ENCODE peak calls at places on chromosomes 13 and 19, in six cellular contexts. A, Q, Z, Y, R and H are unnamed samples.

GRCh38 chr19:42512743-42513304 is 15.5 kb downstream of the CEACAM1 start:
- DNase-seq in A (no peak), Q (no peak), Z (no peak), Y (no peak), R (no peak), H (no peak)

GRCh38 chr19:47112166-47112663 is 1.4 kb downstream of the ZC3H4 start:
- DNase-seq in A (peak; percentile 96), Q (peak; percentile 84), Z (peak; percentile 67), Y (peak; percentile 94), R (peak; percentile 89), H (peak; percentile 88)

GRCh38 chr13:48977973-48978372 is 2.3 kb downstream of the FNDC3A start:
- DNase-seq in A (no peak), Q (no peak), Z (no peak), Y (no peak), R (no peak), H (no peak)

GRCh38 chr13:30196025-30196424 is 111.3 kb downstream of the KATNAL1 start:
- DNase-seq in A (no peak), Q (peak; percentile 37), Z (no peak), Y (peak; percentile 10), R (no peak), H (no peak)

GRCh38 chr13:24270639-24271131 is 38.7 kb upstream of the C1QTNF9 start:
- DNase-seq in A (peak; percentile 79), Q (peak; percentile 73), Z (no peak), Y (peak; percentile 40), R (peak; percentile 67), H (no peak)

GRCh38 chr13:105665284-105665683 is 870.2 kb downstream of the EFNB2 start:
- DNase-seq in A (no peak), Q (no peak), Z (no peak), Y (no peak), R (no peak), H (no peak)

GRCh38 chr19:56670961-56671612 is 470 bp downstream of the ZNF835 start:
- DNase-seq in A (no peak), Q (peak; percentile 82), Z (no peak), Y (no peak), R (peak; percentile 55), H (no peak)

GRCh38 chr19:55005684-55006488 is 32.2 kb downstream of the GP6 start:
- DNase-seq in A (no peak), Q (peak; percentile 7), Z (no peak), Y (peak; percentile 1), R (no peak), H (peak; percentile 36)

GRCh38 chr19:41276231-41276630 is 12.1 kb downstream of the HNRNPUL1 start:
- DNase-seq in A (no peak), Q (no peak), Z (no peak), Y (peak; percentile 51), R (no peak), H (no peak)

GRCh38 chr19:10979950-10980349 is 19.1 kb downstream of the SMARCA4 start:
- DNase-seq in A (peak; percentile 45), Q (no peak), Z (no peak), Y (no peak), R (no peak), H (no peak)

GRCh38 chr19:49160450-49161189 is 3.0 kb downstream of the TRPM4 start:
- DNase-seq in A (peak; percentile 14), Q (no peak), Z (no peak), Y (no peak), R (no peak), H (no peak)

GRCh38 chr13:95641961-95642621 is 2.4 kb downstream of the DZIP1 start:
- DNase-seq in A (peak; percentile 72), Q (peak; percentile 58), Z (no peak), Y (peak; percentile 73), R (peak; percentile 30), H (no peak)

GRCh38 chr13:44312898-44313551 is 60.6 kb upstream of the SERP2 start:
- DNase-seq in A (no peak), Q (no peak), Z (peak; percentile 70), Y (peak; percentile 64), R (no peak), H (no peak)

GRCh38 chr13:101449971-101450748 is 2.3 kb upstream of the ITGBL1 start:
- DNase-seq in A (no peak), Q (no peak), Z (peak; percentile 65), Y (peak; percentile 67), R (no peak), H (no peak)

GRCh38 chr13:79724348-79725103 is 243.6 kb downstream of the NDFIP2 start:
- DNase-seq in A (no peak), Q (peak; percentile 49), Z (no peak), Y (no peak), R (peak; percentile 42), H (no peak)

GRCh38 chr19:10471909-10472308 is 31.2 kb downstream of the KEAP1 start:
- DNase-seq in A (no peak), Q (peak; percentile 18), Z (no peak), Y (peak; percentile 66), R (no peak), H (no peak)

GRCh38 chr13:97142452-97142851 is 79.7 kb upstream of the MBNL2 start:
- DNase-seq in A (peak; percentile 65), Q (peak; percentile 62), Z (no peak), Y (peak; percentile 56), R (peak; percentile 42), H (no peak)

GRCh38 chr19:3687774-3688706 is 12.2 kb downstream of the PIP5K1C start:
- DNase-seq in A (no peak), Q (peak; percentile 62), Z (no peak), Y (no peak), R (no peak), H (peak; percentile 56)

GRCh38 chr19:408441-409005 is 424 bp downstream of the C2CD4C start:
- DNase-seq in A (peak; percentile 57), Q (peak; percentile 8), Z (no peak), Y (no peak), R (no peak), H (no peak)

GRCh38 chr13:25067054-25067453 is 28.9 kb upstream of the PABPC3 start:
- DNase-seq in A (no peak), Q (no peak), Z (no peak), Y (no peak), R (no peak), H (no peak)

GRCh38 chr19:12841094-12841493 is 2.8 kb downstream of the MAST1 start:
- DNase-seq in A (no peak), Q (peak; percentile 60), Z (no peak), Y (peak; percentile 52), R (no peak), H (no peak)

GRCh38 chr13:80305737-80306136 is 35.2 kb downstream of the SPRY2 start:
- DNase-seq in A (no peak), Q (no peak), Z (no peak), Y (peak; percentile 3), R (no peak), H (no peak)

GRCh38 chr13:100297413-100297812 is 208.5 kb downstream of the PCCA start:
- DNase-seq in A (no peak), Q (no peak), Z (no peak), Y (no peak), R (no peak), H (no peak)

GRCh38 chr19:42178791-42179500 is 38.5 kb downstream of the DEDD2 start:
- DNase-seq in A (no peak), Q (no peak), Z (no peak), Y (no peak), R (no peak), H (no peak)

GRCh38 chr13:113080901-113081521 is 24.6 kb upstream of the F7 start:
- DNase-seq in A (peak; percentile 58), Q (no peak), Z (no peak), Y (no peak), R (no peak), H (no peak)

GRCh38 chr19:49879243-49879960 is 1.9 kb downstream of the TBC1D17 start:
- DNase-seq in A (no peak), Q (no peak), Z (no peak), Y (no peak), R (peak; percentile 22), H (no peak)

DNA sequence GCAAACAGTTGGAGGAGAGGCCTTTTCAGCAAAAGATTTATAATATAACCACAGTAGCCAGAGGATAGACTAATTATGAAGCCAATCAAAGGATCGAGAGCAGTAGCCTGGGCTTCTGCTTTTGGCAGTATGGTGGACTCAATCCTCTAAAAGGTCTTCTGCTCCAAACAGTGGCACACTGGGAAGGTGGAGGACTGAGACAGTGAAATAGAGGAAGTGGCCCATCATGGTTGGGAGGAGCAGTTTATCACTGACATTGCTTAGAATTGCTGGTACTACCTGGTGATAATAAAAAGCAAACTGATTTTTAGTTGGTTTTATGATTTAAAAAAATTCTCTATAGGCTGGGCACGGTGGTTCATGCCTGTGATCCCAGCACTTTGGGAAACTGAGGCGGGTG is 20.9 kb upstream of the PLAUR start:
- DNase-seq in A (no peak), Q (no peak), Z (no peak), Y (no peak), R (no peak), H (no peak)
- H3K27ac ChIP-seq in A (no peak overlapping the region), Q (no peak overlapping the region), Z (no peak overlapping the region), Y (no peak overlapping the region), R (no peak overlapping the region), H (no peak overlapping the region)

DNA sequence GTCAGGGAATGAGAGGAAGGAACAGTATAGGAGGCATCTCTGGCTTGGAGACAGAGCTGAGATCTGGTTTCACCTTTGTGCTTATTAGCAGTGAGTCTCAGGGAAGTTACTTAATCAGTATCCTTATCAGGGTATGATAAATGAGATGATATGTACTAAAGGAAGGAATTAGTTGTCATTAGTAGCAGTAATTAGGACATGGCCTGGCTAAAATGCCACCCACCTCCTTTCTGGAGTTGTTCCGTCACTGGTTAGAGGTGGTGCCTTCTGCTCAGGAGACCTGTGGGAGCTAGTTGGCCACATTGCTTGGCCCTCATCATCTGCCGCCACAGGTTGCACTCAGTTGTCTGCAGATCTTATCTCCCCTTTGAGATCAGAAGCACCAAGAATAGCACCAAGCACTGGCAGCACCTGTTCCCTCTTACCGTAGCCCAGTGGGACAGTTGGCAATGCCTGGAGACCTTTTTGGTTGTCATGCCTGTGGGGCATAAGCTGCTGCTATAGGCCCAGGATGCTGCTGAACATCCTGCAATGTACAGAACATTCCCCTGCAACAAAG is 4.7 kb downstream of the GPATCH1 start:
- DNase-seq in A (no peak), Q (no peak), Z (no peak), Y (no peak), R (no peak), H (no peak)
- H3K27me3 ChIP-seq in A (no peaks in the 10 kb centered on the region), Q (no peaks in the 10 kb centered on the region), Z (no peaks in the 10 kb centered on the region), Y (no peaks in the 10 kb centered on the region), R (no peaks in the 10 kb centered on the region), H (no peaks in the 10 kb centered on the region)

GRCh38 chr13:109998808-109999528 is 212.6 kb upstream of the IRS2 start:
- DNase-seq in A (no peak), Q (no peak), Z (peak; percentile 72), Y (peak; percentile 82), R (no peak), H (no peak)
- TF ChIP-seq CTCF in A (no peak), Q (no peak), Z (no peak), Y (no peak), R (no peak), H (no peak)

GRCh38 chr13:78657699-78658629 is 991 bp downstream of the OBI1 start:
- DNase-seq in A (no peak), Q (no peak), Z (no peak), Y (peak; percentile 17), R (no peak), H (no peak)

GRCh38 chr13:78658630-78659449 is at the start of gene OBI1:
- DNase-seq in A (peak; percentile 95), Q (peak; percentile 96), Z (peak; percentile 70), Y (peak; percentile 93), R (peak; percentile 89), H (peak; percentile 88)

GRCh38 chr13:78662467-78662866 is 3.5 kb upstream of the OBI1 start:
- DNase-seq in A (no peak), Q (no peak), Z (no peak), Y (no peak), R (no peak), H (no peak)

GRCh38 chr13:78660130-78660857 is 1.3 kb upstream of the OBI1 start:
- DNase-seq in A (no peak), Q (peak; percentile 11), Z (no peak), Y (peak; percentile 24), R (no peak), H (no peak)

GRCh38 chr13:78659450-78660110 is 625 bp upstream of the OBI1 start:
- DNase-seq in A (no peak), Q (no peak), Z (no peak), Y (no peak), R (no peak), H (no peak)
- H3K27ac ChIP-seq in A (peak overlapping the region; percentile 70), Q (no peak overlapping the region), Z (peak overlapping the region; percentile 31), Y (no peak overlapping the region), R (no peak overlapping the region), H (no peak overlapping the region)